ENCODE peak calls at places on chromosomes 3 and 15, in eight cellular contexts. M, C, V, X, B, P, F and R are unnamed samples.

GRCh38 chr3:184629555-184630160 is 68.1 kb downstream of the EPHB3 start:
- DNase-seq in V (no peak), B (no peak), X (no peak), F (no peak), M (no peak), C (no peak), P (no peak), R (no peak)

GRCh38 chr3:88219138-88219792 is 69.5 kb downstream of the C3orf38 start:
- DNase-seq in X (peak; percentile 3), F (peak; percentile 85), M (peak; percentile 77), V (peak; percentile 71), P (peak; percentile 48), B (peak; percentile 49), C (peak; percentile 52), R (no peak)

GRCh38 chr3:21447471-21448205 is 303.4 kb downstream of the ZNF385D start:
- DNase-seq in V (no peak), M (peak; percentile 75), B (peak; percentile 85), X (no peak), P (no peak), C (no peak), F (no peak), R (no peak)

GRCh38 chr3:59772416-59773408 is 722.9 kb upstream of the CFAP20DC start:
- DNase-seq in V (no peak), X (no peak), C (no peak), P (no peak), F (no peak), B (no peak), M (no peak), R (no peak)

GRCh38 chr15:74873756-74874424 is 725 bp upstream of the SCAMP2 start:
- DNase-seq in B (no peak), V (peak; percentile 45), C (peak; percentile 51), F (peak; percentile 37), P (peak; percentile 28), M (peak; percentile 13), X (peak; percentile 39), R (no peak)

GRCh38 chr3:61964566-61964965 is 403.2 kb downstream of the PTPRG start:
- DNase-seq in V (no peak), M (no peak), F (no peak), X (no peak), B (no peak), P (no peak), C (no peak), R (no peak)

GRCh38 chr15:39552546-39552945 is 28.3 kb upstream of the THBS1 start:
- DNase-seq in F (no peak), C (no peak), X (no peak), M (no peak), V (no peak), P (no peak), B (no peak), R (no peak)

GRCh38 chr15:57340673-57341259 is 35.5 kb upstream of the CGNL1 start:
- DNase-seq in X (peak; percentile 82), V (peak; percentile 57), M (peak; percentile 74), B (no peak), F (peak; percentile 80), P (peak; percentile 36), C (peak; percentile 76), R (peak; percentile 66)

GRCh38 chr15:70505411-70505919 is 257.9 kb downstream of the UACA start:
- DNase-seq in B (peak; percentile 91), M (peak; percentile 74), C (peak; percentile 91), F (peak; percentile 72), P (no peak), V (no peak), X (peak; percentile 59), R (peak; percentile 21)

GRCh38 chr3:172203522-172204258 is 164.3 kb downstream of the FNDC3B start:
- DNase-seq in C (peak; percentile 79), M (no peak), B (peak; percentile 68), V (no peak), P (peak; percentile 32), F (peak; percentile 55), X (no peak), R (no peak)

GRCh38 chr3:61009025-61009424 is 242.2 kb downstream of the FHIT start:
- DNase-seq in C (no peak), B (no peak), F (no peak), V (no peak), P (peak; percentile 24), M (no peak), X (no peak), R (no peak)

GRCh38 chr3:36514171-36514570 is 133.9 kb downstream of the STAC start:
- DNase-seq in X (no peak), B (peak; percentile 63), P (no peak), V (no peak), C (no peak), F (no peak), M (no peak), R (no peak)

GRCh38 chr3:67534594-67534993 is 119.8 kb downstream of the SUCLG2 start:
- DNase-seq in V (no peak), F (no peak), M (no peak), P (no peak), B (no peak), X (no peak), C (no peak), R (no peak)
- TF ChIP-seq CTCF in V (no peak), F (no peak), M (no peak), P (no peak), B (no peak), X (no peak), C (no peak), R (no peak)

DNA sequence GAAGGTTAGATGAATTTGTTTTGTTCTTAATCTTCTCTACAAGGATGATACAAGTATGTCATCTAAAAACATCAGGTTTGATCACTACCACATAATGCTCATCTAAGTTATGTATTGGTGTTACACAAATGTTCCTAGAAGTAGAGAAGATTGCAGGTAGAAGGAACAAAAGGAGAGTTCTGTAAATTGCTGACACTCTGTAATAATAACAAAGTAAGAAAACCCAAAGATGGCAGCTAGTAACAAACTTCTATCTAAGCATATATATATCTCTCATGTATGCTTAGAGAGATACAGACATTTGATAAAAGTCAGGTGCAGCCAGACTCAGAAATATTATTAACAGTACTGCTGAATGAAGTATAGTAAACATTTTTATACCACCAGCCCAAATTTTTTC is 20.2 kb upstream of the CFAP44 start:
- DNase-seq in B (no peak), F (no peak), P (no peak), C (no peak), X (no peak), M (no peak), V (no peak), R (no peak)
- H3K4me1 ChIP-seq in B (no peaks in the 10 kb centered on the region), F (no peaks in the 10 kb centered on the region), P (no peaks in the 10 kb centered on the region), C (no peaks in the 10 kb centered on the region), X (no peaks in the 10 kb centered on the region), M (no peaks in the 10 kb centered on the region), V (no peaks in the 10 kb centered on the region), R (no peaks in the 10 kb centered on the region)

DNA sequence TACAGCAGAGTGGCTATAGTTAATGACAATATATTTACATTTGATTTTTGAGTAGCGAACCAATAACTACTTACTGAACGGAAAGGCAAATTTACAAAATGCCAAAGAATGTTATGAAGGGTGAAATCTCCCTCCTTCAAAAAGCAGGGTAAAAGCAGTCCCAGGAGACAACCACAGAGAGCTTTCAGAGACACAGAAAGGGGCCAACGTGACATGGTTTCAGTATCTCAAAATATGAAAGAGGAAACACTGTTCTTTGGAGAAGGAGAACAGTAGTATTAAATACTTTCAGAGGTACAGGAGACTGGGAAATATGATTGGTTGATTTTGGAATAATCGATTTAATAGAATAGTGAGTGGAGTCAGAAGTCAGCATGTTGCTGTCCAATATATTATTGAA is 52.3 kb upstream of the ROBO1 start:
- DNase-seq in M (no peak), X (no peak), P (no peak), C (no peak), B (no peak), V (no peak), F (no peak), R (no peak)
- H3K4me3 ChIP-seq in M (no peak overlapping the region), X (no peak overlapping the region), P (no peak overlapping the region), C (no peak overlapping the region), B (no peak overlapping the region), V (no peak overlapping the region), F (no peak overlapping the region), R (no peak overlapping the region)

GRCh38 chr3:150300376-150300775 is 107.7 kb upstream of the TSC22D2 start:
- DNase-seq in V (no peak), C (peak; percentile 20), M (no peak), X (peak; percentile 20), P (no peak), B (no peak), F (no peak), R (no peak)

GRCh38 chr3:150302246-150302645 is 105.9 kb upstream of the TSC22D2 start:
- DNase-seq in B (no peak), C (no peak), M (no peak), V (no peak), F (no peak), X (peak; percentile 54), P (no peak), R (no peak)

GRCh38 chr3:150307862-150308261 is 100.2 kb upstream of the TSC22D2 start:
- DNase-seq in P (no peak), V (no peak), F (no peak), M (no peak), C (no peak), B (no peak), X (no peak), R (no peak)

GRCh38 chr3:150300847-150301517 is 107.1 kb upstream of the TSC22D2 start:
- DNase-seq in P (no peak), M (no peak), F (no peak), C (no peak), B (no peak), X (peak; percentile 78), V (no peak), R (no peak)

GRCh38 chr3:150303776-150304175 is 104.3 kb upstream of the TSC22D2 start:
- DNase-seq in B (no peak), V (no peak), C (peak; percentile 77), M (no peak), X (no peak), F (no peak), P (no peak), R (no peak)
- TF ChIP-seq CTCF in B (peak; percentile 24), V (no peak), C (peak; percentile 57), M (peak; percentile 9), X (peak; percentile 17), F (peak; percentile 20), P (no peak), R (peak; percentile 22)

GRCh38 chr15:41493902-41494189 is 172 bp downstream of the ITPKA start:
- DNase-seq in M (no peak), B (no peak), P (no peak), V (no peak), X (no peak), F (no peak), C (no peak), R (no peak)

GRCh38 chr15:41494190-41494921 is 682 bp downstream of the ITPKA start:
- DNase-seq in V (peak; percentile 24), P (no peak), C (peak; percentile 18), B (no peak), M (no peak), F (peak; percentile 69), X (no peak), R (peak; percentile 69)

GRCh38 chr15:41493205-41493901 is at the start of gene ITPKA:
- DNase-seq in V (peak; percentile 85), C (peak; percentile 61), X (peak; percentile 54), M (peak; percentile 79), F (peak; percentile 88), P (peak; percentile 26), B (peak; percentile 42), R (peak; percentile 86)

GRCh38 chr15:41491889-41492288 is 1.8 kb upstream of the ITPKA start:
- DNase-seq in C (no peak), F (no peak), M (no peak), P (no peak), B (no peak), X (no peak), V (no peak), R (no peak)

GRCh38 chr15:41492597-41493204 is 973 bp upstream of the ITPKA start:
- DNase-seq in C (no peak), V (no peak), P (no peak), M (no peak), X (no peak), F (no peak), B (no peak), R (no peak)
- H3K4me1 ChIP-seq in C (peaks cover 16% of the 10 kb centered on the region), V (peaks cover 17% of the 10 kb centered on the region), P (peaks cover 30% of the 10 kb centered on the region), M (peaks cover 18% of the 10 kb centered on the region), X (peaks cover 32% of the 10 kb centered on the region), F (peaks cover 19% of the 10 kb centered on the region), B (peaks cover 38% of the 10 kb centered on the region), R (peaks cover 29% of the 10 kb centered on the region)